ENCODE peak calls at places on chromosomes 6 and 20, in ten cellular contexts. One of them, this sample, is unnamed.

GRCh38 chr6:16503919-16504554 is 257.2 kb downstream of the ATXN1 start:
- DNase-seq in transverse colon: peak; percentile 23
- DNase-seq in GM12878: peak; percentile 92
- DNase-seq in K562: no peak
- DNase-seq in sigmoid colon: no peak
- DNase-seq in stomach: no peak
- DNase-seq in spleen: no peak
- DNase-seq in endothelial cell of umbilical vein: no peak
- DNase-seq in prostate gland: no peak
- DNase-seq in vagina: no peak
- DNase-seq in this sample: no peak

GRCh38 chr6:135936606-135937005 is 85.1 kb downstream of the PDE7B start:
- DNase-seq in stomach: no peak
- DNase-seq in GM12878: no peak
- DNase-seq in endothelial cell of umbilical vein: peak; percentile 49
- DNase-seq in prostate gland: no peak
- DNase-seq in transverse colon: no peak
- DNase-seq in vagina: no peak
- DNase-seq in spleen: no peak
- DNase-seq in sigmoid colon: no peak
- DNase-seq in K562: no peak
- DNase-seq in this sample: no peak

GRCh38 chr20:33250666-33251065 is 14.9 kb downstream of the BPIFA1 start:
- DNase-seq in prostate gland: no peak
- DNase-seq in GM12878: no peak
- DNase-seq in sigmoid colon: no peak
- DNase-seq in endothelial cell of umbilical vein: no peak
- DNase-seq in transverse colon: no peak
- DNase-seq in K562: no peak
- DNase-seq in spleen: no peak
- DNase-seq in vagina: no peak
- DNase-seq in stomach: no peak
- DNase-seq in this sample: no peak

GRCh38 chr6:82246802-82247633 is 526 bp downstream of the IBTK start:
- DNase-seq in endothelial cell of umbilical vein: peak; percentile 73
- DNase-seq in K562: peak; percentile 81
- DNase-seq in GM12878: no peak
- DNase-seq in vagina: peak; percentile 89
- DNase-seq in prostate gland: peak; percentile 55
- DNase-seq in stomach: peak; percentile 41
- DNase-seq in transverse colon: peak; percentile 64
- DNase-seq in spleen: no peak
- DNase-seq in sigmoid colon: peak; percentile 70
- DNase-seq in this sample: peak; percentile 71

GRCh38 chr6:97468981-97469380 is 186.0 kb upstream of the MMS22L start:
- DNase-seq in sigmoid colon: no peak
- DNase-seq in endothelial cell of umbilical vein: no peak
- DNase-seq in transverse colon: no peak
- DNase-seq in K562: no peak
- DNase-seq in spleen: no peak
- DNase-seq in prostate gland: no peak
- DNase-seq in vagina: no peak
- DNase-seq in GM12878: no peak
- DNase-seq in stomach: no peak
- DNase-seq in this sample: no peak

GRCh38 chr6:26538936-26539615 is 910 bp downstream of the HMGN4 start:
- DNase-seq in sigmoid colon: no peak
- DNase-seq in stomach: no peak
- DNase-seq in endothelial cell of umbilical vein: no peak
- DNase-seq in GM12878: no peak
- DNase-seq in transverse colon: no peak
- DNase-seq in spleen: no peak
- DNase-seq in prostate gland: no peak
- DNase-seq in K562: no peak
- DNase-seq in vagina: no peak
- DNase-seq in this sample: no peak

GRCh38 chr6:37735722-37736121 is 38.0 kb upstream of the MDGA1 start:
- DNase-seq in endothelial cell of umbilical vein: no peak
- DNase-seq in sigmoid colon: no peak
- DNase-seq in GM12878: no peak
- DNase-seq in vagina: no peak
- DNase-seq in K562: no peak
- DNase-seq in stomach: no peak
- DNase-seq in transverse colon: no peak
- DNase-seq in spleen: no peak
- DNase-seq in prostate gland: no peak
- DNase-seq in this sample: no peak

GRCh38 chr6:3299221-3299620 is 40.5 kb downstream of the PSMG4 start:
- DNase-seq in GM12878: no peak
- DNase-seq in spleen: no peak
- DNase-seq in sigmoid colon: no peak
- DNase-seq in transverse colon: no peak
- DNase-seq in prostate gland: no peak
- DNase-seq in endothelial cell of umbilical vein: no peak
- DNase-seq in stomach: no peak
- DNase-seq in vagina: no peak
- DNase-seq in K562: no peak
- DNase-seq in this sample: no peak

GRCh38 chr20:51525241-51526104 is 17.0 kb downstream of the NFATC2 start:
- DNase-seq in K562: peak; percentile 66
- DNase-seq in GM12878: no peak
- DNase-seq in stomach: no peak
- DNase-seq in transverse colon: peak; percentile 26
- DNase-seq in vagina: no peak
- DNase-seq in sigmoid colon: peak; percentile 68
- DNase-seq in spleen: peak; percentile 83
- DNase-seq in endothelial cell of umbilical vein: peak; percentile 45
- DNase-seq in prostate gland: no peak
- DNase-seq in this sample: no peak

DNA sequence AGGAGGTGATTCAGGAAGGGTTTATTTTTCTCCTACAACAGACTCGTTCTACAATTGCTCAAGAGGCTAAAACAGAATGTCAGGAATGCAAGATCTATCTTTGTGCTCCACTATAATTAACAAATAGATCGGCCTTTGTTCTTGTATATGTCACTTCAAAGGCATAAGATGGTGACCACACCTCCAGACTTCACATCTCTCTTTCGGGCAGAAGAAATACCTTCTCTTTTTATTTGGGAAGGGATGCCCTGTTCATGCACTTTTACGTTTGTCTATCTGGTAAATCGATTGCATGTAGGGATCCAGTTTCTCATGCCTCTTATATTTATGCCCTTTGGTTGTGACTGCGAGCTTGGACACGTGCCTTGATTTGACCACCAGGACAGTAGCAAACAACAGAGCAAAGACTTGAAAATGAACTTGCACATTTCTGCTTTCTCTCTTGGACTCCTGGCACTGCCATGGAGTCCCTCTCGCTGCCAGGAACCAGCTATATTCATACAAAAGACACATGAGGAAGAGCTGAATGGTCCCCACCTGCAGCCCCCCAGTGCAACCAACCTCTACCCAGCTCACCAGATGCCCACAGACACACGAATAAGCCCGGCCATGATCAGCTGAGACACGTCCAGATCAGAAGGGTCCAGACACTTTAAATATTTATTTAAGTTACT is 219.8 kb upstream of the STXBP5 start:
- DNase-seq in endothelial cell of umbilical vein: no peak
- DNase-seq in K562: no peak
- DNase-seq in transverse colon: no peak
- DNase-seq in vagina: no peak
- DNase-seq in prostate gland: no peak
- DNase-seq in GM12878: no peak
- DNase-seq in stomach: no peak
- DNase-seq in spleen: no peak
- DNase-seq in sigmoid colon: no peak
- DNase-seq in this sample: no peak
- TF ChIP-seq POLR2AphosphoS5 in endothelial cell of umbilical vein: no peak
- TF ChIP-seq POLR2AphosphoS5 in K562: no peak
- TF ChIP-seq POLR2AphosphoS5 in transverse colon: no peak
- TF ChIP-seq POLR2AphosphoS5 in vagina: no peak
- TF ChIP-seq POLR2AphosphoS5 in prostate gland: no peak
- TF ChIP-seq POLR2AphosphoS5 in GM12878: no peak
- TF ChIP-seq POLR2AphosphoS5 in stomach: no peak
- TF ChIP-seq POLR2AphosphoS5 in spleen: no peak
- TF ChIP-seq POLR2AphosphoS5 in sigmoid colon: no peak
- TF ChIP-seq POLR2AphosphoS5 in this sample: no peak

GRCh38 chr6:111550953-111551352 is 54.7 kb downstream of the TRAF3IP2 start:
- DNase-seq in endothelial cell of umbilical vein: no peak
- DNase-seq in sigmoid colon: no peak
- DNase-seq in vagina: no peak
- DNase-seq in prostate gland: no peak
- DNase-seq in stomach: no peak
- DNase-seq in GM12878: no peak
- DNase-seq in transverse colon: no peak
- DNase-seq in K562: no peak
- DNase-seq in spleen: no peak
- DNase-seq in this sample: peak; percentile 25

GRCh38 chr6:111551521-111552231 is 54.0 kb downstream of the TRAF3IP2 start:
- DNase-seq in stomach: peak; percentile 87
- DNase-seq in endothelial cell of umbilical vein: peak; percentile 76
- DNase-seq in prostate gland: peak; percentile 78
- DNase-seq in vagina: no peak
- DNase-seq in GM12878: no peak
- DNase-seq in K562: peak; percentile 23
- DNase-seq in sigmoid colon: no peak
- DNase-seq in spleen: no peak
- DNase-seq in transverse colon: peak; percentile 59
- DNase-seq in this sample: peak; percentile 79

GRCh38 chr6:111553580-111553979 is 52.1 kb downstream of the TRAF3IP2 start:
- DNase-seq in vagina: no peak
- DNase-seq in sigmoid colon: no peak
- DNase-seq in transverse colon: no peak
- DNase-seq in stomach: no peak
- DNase-seq in K562: no peak
- DNase-seq in endothelial cell of umbilical vein: no peak
- DNase-seq in spleen: no peak
- DNase-seq in GM12878: no peak
- DNase-seq in prostate gland: no peak
- DNase-seq in this sample: no peak

GRCh38 chr6:111552999-111553398 is 52.7 kb downstream of the TRAF3IP2 start:
- DNase-seq in GM12878: no peak
- DNase-seq in spleen: no peak
- DNase-seq in sigmoid colon: no peak
- DNase-seq in prostate gland: no peak
- DNase-seq in stomach: peak; percentile 55
- DNase-seq in vagina: no peak
- DNase-seq in K562: no peak
- DNase-seq in endothelial cell of umbilical vein: no peak
- DNase-seq in transverse colon: no peak
- DNase-seq in this sample: no peak

GRCh38 chr6:111552241-111552744 is 53.4 kb downstream of the TRAF3IP2 start:
- DNase-seq in transverse colon: peak; percentile 46
- DNase-seq in prostate gland: peak; percentile 72
- DNase-seq in K562: peak; percentile 25
- DNase-seq in stomach: peak; percentile 82
- DNase-seq in sigmoid colon: peak; percentile 91
- DNase-seq in spleen: no peak
- DNase-seq in endothelial cell of umbilical vein: peak; percentile 89
- DNase-seq in GM12878: no peak
- DNase-seq in vagina: no peak
- DNase-seq in this sample: no peak
- H3K4me3 ChIP-seq in transverse colon: no peak overlapping the region
- H3K4me3 ChIP-seq in prostate gland: no peak overlapping the region
- H3K4me3 ChIP-seq in K562: no peak overlapping the region
- H3K4me3 ChIP-seq in stomach: no peak overlapping the region
- H3K4me3 ChIP-seq in sigmoid colon: peak overlapping the region; percentile 6
- H3K4me3 ChIP-seq in spleen: no peak overlapping the region
- H3K4me3 ChIP-seq in endothelial cell of umbilical vein: no peak overlapping the region
- H3K4me3 ChIP-seq in GM12878: no peak overlapping the region
- H3K4me3 ChIP-seq in vagina: no peak overlapping the region
- H3K4me3 ChIP-seq in this sample: peak overlapping the region; percentile 1

GRCh38 chr20:4848041-4848440 is 126.3 kb downstream of the PRND start:
- DNase-seq in endothelial cell of umbilical vein: no peak
- DNase-seq in GM12878: no peak
- DNase-seq in transverse colon: no peak
- DNase-seq in vagina: no peak
- DNase-seq in spleen: peak; percentile 37
- DNase-seq in prostate gland: no peak
- DNase-seq in sigmoid colon: peak; percentile 54
- DNase-seq in stomach: no peak
- DNase-seq in K562: no peak
- DNase-seq in this sample: no peak
- TF ChIP-seq POLR2AphosphoS5 in endothelial cell of umbilical vein: no peak
- TF ChIP-seq POLR2AphosphoS5 in GM12878: no peak
- TF ChIP-seq POLR2AphosphoS5 in transverse colon: no peak
- TF ChIP-seq POLR2AphosphoS5 in vagina: no peak
- TF ChIP-seq POLR2AphosphoS5 in spleen: no peak
- TF ChIP-seq POLR2AphosphoS5 in prostate gland: no peak
- TF ChIP-seq POLR2AphosphoS5 in sigmoid colon: no peak
- TF ChIP-seq POLR2AphosphoS5 in stomach: no peak
- TF ChIP-seq POLR2AphosphoS5 in K562: no peak
- TF ChIP-seq POLR2AphosphoS5 in this sample: no peak

GRCh38 chr20:47350691-47351545 is 5.6 kb downstream of the ZMYND8 start:
- DNase-seq in K562: no peak
- DNase-seq in stomach: no peak
- DNase-seq in sigmoid colon: no peak
- DNase-seq in endothelial cell of umbilical vein: peak; percentile 71
- DNase-seq in vagina: no peak
- DNase-seq in spleen: no peak
- DNase-seq in prostate gland: no peak
- DNase-seq in transverse colon: no peak
- DNase-seq in GM12878: no peak
- DNase-seq in this sample: no peak
- H3K4me3 ChIP-seq in K562: peak overlapping the region; percentile 65
- H3K4me3 ChIP-seq in stomach: no peak overlapping the region
- H3K4me3 ChIP-seq in sigmoid colon: no peak overlapping the region
- H3K4me3 ChIP-seq in endothelial cell of umbilical vein: peak overlapping the region; percentile 82
- H3K4me3 ChIP-seq in vagina: peak overlapping the region; percentile 0
- H3K4me3 ChIP-seq in spleen: no peak overlapping the region
- H3K4me3 ChIP-seq in prostate gland: no peak overlapping the region
- H3K4me3 ChIP-seq in transverse colon: no peak overlapping the region
- H3K4me3 ChIP-seq in GM12878: peak overlapping the region; percentile 77
- H3K4me3 ChIP-seq in this sample: no peak overlapping the region